ENCODE peak calls at places on chromosomes 13 and 19, in seven cellular contexts. O is cardiac fibroblast, M is heart left ventricle, G is HFFc6, R is foreskin fibroblast, N is hepatocyte, C is tibial nerve. S is an unnamed sample.

GRCh38 chr13:27006519-27007161 is 165.0 kb downstream of the USP12 start:
- DNase-seq in O (peak; percentile 45), M (no peak), G (peak; percentile 3), R (peak; percentile 70), N (peak; percentile 63), C (no peak), S (no peak)

GRCh38 chr13:64083396-64083795 is 2667.7 kb upstream of the PCDH20 start:
- DNase-seq in O (no peak), M (no peak), G (no peak), R (peak; percentile 11), N (no peak), C (no peak), S (no peak)

GRCh38 chr13:90448466-90449037 is 898.9 kb upstream of the MIR17HG start:
- DNase-seq in O (peak; percentile 79), M (no peak), G (no peak), R (no peak), N (no peak), C (no peak), S (no peak)

GRCh38 chr13:86174632-86175031 is 375.4 kb upstream of the SLITRK6 start:
- DNase-seq in O (no peak), M (no peak), G (no peak), R (no peak), N (no peak), C (no peak), S (no peak)

GRCh38 chr13:44273216-44273615 is 100.4 kb upstream of the SERP2 start:
- DNase-seq in O (no peak), M (no peak), G (no peak), R (no peak), N (no peak), C (no peak), S (no peak)

GRCh38 chr13:37526710-37527446 is 71.7 kb downstream of the POSTN start:
- DNase-seq in O (peak; percentile 69), M (no peak), G (no peak), R (peak; percentile 77), N (no peak), C (peak; percentile 8), S (no peak)

GRCh38 chr19:48715276-48715675 is 4.2 kb downstream of the MAMSTR start:
- DNase-seq in O (no peak), M (no peak), G (no peak), R (no peak), N (no peak), C (no peak), S (no peak)

GRCh38 chr19:16943942-16944625 is 55.3 kb downstream of the F2RL3 start:
- DNase-seq in O (no peak), M (no peak), G (no peak), R (no peak), N (no peak), C (no peak), S (no peak)

GRCh38 chr13:108270442-108270841 is 924 bp downstream of the TNFSF13B start:
- DNase-seq in O (no peak), M (no peak), G (no peak), R (no peak), N (peak; percentile 7), C (no peak), S (no peak)

GRCh38 chr13:60363288-60363687 is 33.7 kb upstream of the TDRD3 start:
- DNase-seq in O (no peak), M (no peak), G (no peak), R (no peak), N (no peak), C (no peak), S (no peak)

GRCh38 chr13:31346891-31347290 is 147.1 kb downstream of the B3GLCT start:
- DNase-seq in O (no peak), M (no peak), G (no peak), R (no peak), N (no peak), C (no peak), S (no peak)

GRCh38 chr19:52748336-52748950 is 13.6 kb upstream of the ZNF611 start:
- DNase-seq in O (peak; percentile 38), M (no peak), G (peak; percentile 33), R (peak; percentile 56), N (peak; percentile 74), C (no peak), S (no peak)

GRCh38 chr19:36103040-36103626 is 7.8 kb upstream of the OVOL3 start:
- DNase-seq in O (no peak), M (no peak), G (no peak), R (no peak), N (no peak), C (no peak), S (no peak)

GRCh38 chr19:1009043-1009975 is 9.1 kb downstream of the GRIN3B start:
- DNase-seq in O (peak; percentile 78), M (peak; percentile 73), G (peak; percentile 89), R (peak; percentile 86), N (no peak), C (no peak), S (no peak)

GRCh38 chr19:44499962-44500949 is at the start of gene ZNF180:
- DNase-seq in O (peak; percentile 96), M (peak; percentile 98), G (peak; percentile 80), R (peak; percentile 97), N (peak; percentile 98), C (peak; percentile 93), S (peak; percentile 96)

GRCh38 chr13:90974249-90974954 is 373.1 kb upstream of the MIR17HG start:
- DNase-seq in O (no peak), M (no peak), G (no peak), R (no peak), N (no peak), C (no peak), S (no peak)

GRCh38 chr13:49859568-49859967 is 67.1 kb upstream of the KPNA3 start:
- DNase-seq in O (peak; percentile 83), M (no peak), G (peak; percentile 96), R (peak; percentile 97), N (peak; percentile 34), C (no peak), S (no peak)

GRCh38 chr13:99961634-99962033 is 9.9 kb downstream of the ZIC5 start:
- DNase-seq in O (no peak), M (no peak), G (no peak), R (no peak), N (no peak), C (no peak), S (no peak)

GRCh38 chr19:47095707-47096704 is 17.6 kb downstream of the ZC3H4 start:
- DNase-seq in O (no peak), M (peak; percentile 79), G (no peak), R (no peak), N (peak; percentile 92), C (no peak), S (peak; percentile 54)

GRCh38 chr13:38042771-38043170 is 173.2 kb upstream of the TRPC4 start:
- DNase-seq in O (peak; percentile 14), M (no peak), G (peak; percentile 41), R (peak; percentile 39), N (no peak), C (no peak), S (no peak)

GRCh38 chr13:93318538-93318937 is 91.9 kb downstream of the GPC6 start:
- DNase-seq in O (peak; percentile 56), M (no peak), G (no peak), R (no peak), N (peak; percentile 15), C (no peak), S (no peak)

GRCh38 chr13:24252136-24252535 is 57.2 kb upstream of the C1QTNF9 start:
- DNase-seq in O (no peak), M (no peak), G (no peak), R (no peak), N (no peak), C (no peak), S (no peak)

GRCh38 chr13:96473463-96474157 is 383.7 kb downstream of the HS6ST3 start:
- DNase-seq in O (no peak), M (no peak), G (no peak), R (no peak), N (no peak), C (no peak), S (no peak)

GRCh38 chr13:96475103-96475502 is 385.2 kb downstream of the HS6ST3 start:
- DNase-seq in O (no peak), M (no peak), G (no peak), R (no peak), N (no peak), C (no peak), S (no peak)

DNA sequence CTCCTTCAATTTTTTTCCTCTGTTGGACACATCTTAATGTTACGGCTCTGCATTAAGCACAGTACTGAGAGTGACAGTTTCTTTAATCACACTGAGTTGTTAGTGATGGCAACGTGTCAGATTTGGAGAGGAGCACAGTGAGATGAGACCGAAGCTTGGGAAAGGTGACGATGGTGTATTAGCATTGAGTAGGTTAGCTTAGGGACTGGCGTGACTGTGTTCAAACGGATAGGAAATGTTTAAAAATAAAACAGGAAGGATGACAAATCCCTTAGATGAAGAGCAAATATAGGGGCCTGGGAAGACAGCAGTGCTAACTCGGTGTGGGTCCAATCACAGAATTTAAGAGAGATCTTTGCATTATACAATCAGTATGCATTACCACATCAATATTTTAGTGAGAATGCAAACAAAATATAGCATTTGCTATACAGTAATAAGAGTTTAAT is 384.3 kb downstream of the HS6ST3 start:
- DNase-seq in O (no peak), M (no peak), G (no peak), R (no peak), N (no peak), C (no peak), S (no peak)
- TF ChIP-seq CTCF in O (no peak), M (no peak), G (no peak), R (no peak), N (no peak), C (no peak), S (no peak)

DNA sequence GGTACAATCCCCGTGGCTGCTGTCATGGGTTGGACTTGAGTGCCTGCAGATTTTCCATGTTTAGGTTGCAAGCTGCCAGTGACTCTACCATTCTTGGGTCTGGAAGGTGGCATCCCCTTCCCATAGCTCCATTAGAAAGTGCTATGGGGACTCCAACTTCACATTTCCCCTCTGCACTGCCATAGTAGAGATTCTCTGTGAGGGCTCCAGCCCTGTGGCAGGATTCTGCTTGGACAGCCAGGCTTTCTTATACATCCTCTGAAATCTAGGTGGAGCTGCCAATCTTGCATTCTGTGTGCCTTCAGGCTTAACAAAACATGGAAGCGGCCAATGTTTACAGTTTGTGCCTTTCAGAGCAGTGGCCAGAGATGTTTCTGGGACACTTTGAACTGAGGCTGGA is 636.2 kb downstream of the SLITRK6 start:
- DNase-seq in O (no peak), M (no peak), G (no peak), R (no peak), N (no peak), C (no peak), S (no peak)
- TF ChIP-seq CTCF in O (no peak), M (no peak), G (no peak), R (no peak), N (no peak), C (no peak), S (no peak)

DNA sequence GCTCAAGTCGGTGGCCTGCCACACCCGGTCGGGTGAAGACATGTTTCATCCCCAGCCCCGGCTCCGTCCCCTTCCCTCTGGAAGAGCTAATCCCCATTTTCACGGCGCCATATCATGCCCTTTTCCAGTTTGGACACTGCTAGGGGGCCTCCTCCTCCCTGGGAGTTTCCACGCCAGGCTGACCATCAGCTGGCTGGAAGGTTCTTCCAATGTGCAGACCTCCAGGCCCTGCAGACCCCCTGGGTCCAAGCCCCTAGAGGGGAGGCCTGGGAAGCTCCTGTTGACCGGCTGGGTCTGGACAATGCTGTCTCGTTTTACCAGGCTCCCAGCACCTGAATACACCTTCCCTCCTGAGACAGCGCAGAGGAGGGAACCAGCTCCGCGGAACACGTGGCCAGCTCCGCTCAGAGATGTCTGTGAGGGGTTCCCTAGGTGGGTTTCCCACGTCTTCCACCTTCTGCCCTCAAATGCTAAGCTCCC is 44.7 kb upstream of the RANBP3 start:
- DNase-seq in O (no peak), M (no peak), G (no peak), R (no peak), N (no peak), C (no peak), S (no peak)
- TF ChIP-seq CTCF in O (no peak), M (no peak), G (peak; percentile 60), R (no peak), N (no peak), C (no peak), S (peak; percentile 69)

GRCh38 chr19:38559428-38560401 is 58.0 kb downstream of the MAP4K1 start:
- DNase-seq in O (no peak), M (no peak), G (peak; percentile 11), R (peak; percentile 24), N (no peak), C (no peak), S (peak; percentile 5)
- TF ChIP-seq CTCF in O (no peak), M (no peak), G (no peak), R (no peak), N (no peak), C (no peak), S (no peak)

S was measured in chondrocyte.